ENCODE peak calls at places on chromosomes 12 and 14, in eight cellular contexts. Y is uterus; E is foreskin keratinocyte; C is body of pancreas; Z is H9; F is neuronal stem cell; D is effector memory CD4-positive, alpha-beta T cell; R is left ventricle myocardium inferior. X is an unnamed sample.
A peak's percentile ranks its signal among the peaks of the same experiment; 100 is the strongest.

GRCh38 chr14:93295541-93296220 is 37.2 kb downstream of the BTBD7 start:
- DNase-seq in Y (no peak), E (no peak), C (no peak), Z (no peak), F (no peak), D (no peak), R (no peak), X (no peak)

GRCh38 chr12:69330475-69331473 is 17.4 kb upstream of the LYZ start:
- DNase-seq in Y (no peak), E (no peak), C (peak; percentile 79), Z (peak; percentile 84), F (no peak), D (peak; percentile 29), R (no peak), X (no peak)

GRCh38 chr12:100193085-100193484 is 7.5 kb upstream of the ACTR6 start:
- DNase-seq in Y (no peak), E (no peak), C (no peak), Z (no peak), F (no peak), D (no peak), R (no peak), X (no peak)

GRCh38 chr12:66648336-66648735 is 30.5 kb downstream of the GRIP1 start:
- DNase-seq in Y (no peak), E (no peak), C (no peak), Z (no peak), F (no peak), D (no peak), R (no peak), X (no peak)

GRCh38 chr12:130711751-130712150 is 4.3 kb downstream of the RIMBP2 start:
- DNase-seq in Y (no peak), E (no peak), C (no peak), Z (no peak), F (no peak), D (no peak), R (no peak), X (no peak)

GRCh38 chr14:32374155-32374554 is 45.1 kb downstream of the AKAP6 start:
- DNase-seq in Y (no peak), E (peak; percentile 92), C (no peak), Z (no peak), F (no peak), D (no peak), R (no peak), X (no peak)

GRCh38 chr12:46101121-46101869 is 110.9 kb upstream of the SCAF11 start:
- DNase-seq in Y (no peak), E (no peak), C (no peak), Z (no peak), F (no peak), D (no peak), R (no peak), X (no peak)

GRCh38 chr12:123734268-123734667 is 22.1 kb downstream of the ATP6V0A2 start:
- DNase-seq in Y (no peak), E (no peak), C (no peak), Z (no peak), F (no peak), D (no peak), R (no peak), X (no peak)

GRCh38 chr14:69171569-69171968 is 18.6 kb upstream of the DCAF5 start:
- DNase-seq in Y (no peak), E (no peak), C (no peak), Z (no peak), F (no peak), D (no peak), R (no peak), X (no peak)

GRCh38 chr12:124391340-124392261 is 96.7 kb downstream of the RFLNA start:
- DNase-seq in Y (no peak), E (peak; percentile 47), C (no peak), Z (no peak), F (no peak), D (no peak), R (peak; percentile 69), X (peak; percentile 66)

GRCh38 chr12:124915249-124916236 is 1.1 kb upstream of the UBC start:
- DNase-seq in Y (no peak), E (no peak), C (peak; percentile 55), Z (peak; percentile 72), F (no peak), D (no peak), R (peak; percentile 63), X (peak; percentile 67)

GRCh38 chr12:115574831-115575230 is 702.7 kb downstream of the MED13L start:
- DNase-seq in Y (no peak), E (no peak), C (no peak), Z (no peak), F (no peak), D (no peak), R (no peak), X (no peak)

GRCh38 chr14:24310666-24311604 is at the start of gene LTB4R:
- DNase-seq in Y (peak; percentile 73), E (peak; percentile 30), C (peak; percentile 84), Z (no peak), F (no peak), D (peak; percentile 58), R (peak; percentile 79), X (no peak)

GRCh38 chr12:76268267-76268666 is 79.9 kb downstream of the BBS10 start:
- DNase-seq in Y (no peak), E (no peak), C (no peak), Z (no peak), F (no peak), D (no peak), R (no peak), X (no peak)

GRCh38 chr12:68106160-68106559 is 53.4 kb downstream of the IFNG start:
- DNase-seq in Y (no peak), E (peak; percentile 49), C (no peak), Z (no peak), F (no peak), D (no peak), R (no peak), X (no peak)

GRCh38 chr12:24838531-24838950 is 110.4 kb downstream of the BCAT1 start:
- DNase-seq in Y (peak; percentile 30), E (peak; percentile 39), C (no peak), Z (no peak), F (no peak), D (no peak), R (no peak), X (no peak)

GRCh38 chr14:51328089-51328941 is 88.3 kb downstream of the TMX1 start:
- DNase-seq in Y (peak; percentile 67), E (no peak), C (no peak), Z (no peak), F (no peak), D (no peak), R (no peak), X (peak; percentile 6)

GRCh38 chr14:102793531-102794328 is 16.5 kb downstream of the TRAF3 start:
- DNase-seq in Y (no peak), E (no peak), C (no peak), Z (no peak), F (no peak), D (no peak), R (no peak), X (no peak)

GRCh38 chr14:92041203-92041602 is 1.3 kb upstream of the TRIP11 start:
- DNase-seq in Y (no peak), E (no peak), C (peak; percentile 31), Z (no peak), F (no peak), D (no peak), R (no peak), X (no peak)

DNA sequence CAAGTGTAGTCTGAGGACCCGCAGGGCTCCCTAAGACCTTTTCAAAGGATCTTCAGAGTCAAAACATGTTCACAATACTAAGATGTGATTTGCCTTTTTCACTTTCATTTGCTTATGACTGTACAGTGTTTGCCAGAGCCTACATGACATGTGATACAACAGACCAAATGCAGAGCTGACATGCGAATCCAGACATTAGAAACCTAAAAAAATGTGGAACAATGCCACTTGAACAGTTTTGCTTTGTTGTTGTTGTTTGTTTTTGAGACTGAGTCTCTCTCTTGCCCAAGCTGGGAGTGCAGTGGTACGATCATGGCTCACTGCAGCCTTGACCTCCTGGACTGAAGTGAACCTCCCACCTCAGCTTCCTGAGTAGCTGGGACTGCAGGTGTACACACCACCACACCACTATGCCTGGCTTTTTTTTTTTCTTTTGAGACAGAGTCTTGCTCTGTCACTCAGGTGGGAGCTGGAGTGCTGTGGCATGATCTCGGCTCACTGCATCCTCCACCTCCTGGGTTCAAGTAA is 5.3 kb upstream of the RAB35 start:
- DNase-seq in Y (no peak), E (no peak), C (no peak), Z (no peak), F (no peak), D (no peak), R (no peak), X (no peak)
- H3K4me1 ChIP-seq in Y (no peaks in the 10 kb centered on the region), E (peaks cover 11% of the 10 kb centered on the region), C (peaks cover 18% of the 10 kb centered on the region), Z (peaks cover 1% of the 10 kb centered on the region), F (peaks cover 9% of the 10 kb centered on the region), D (peaks cover 39% of the 10 kb centered on the region), R (peaks cover 39% of the 10 kb centered on the region), X (peaks cover 28% of the 10 kb centered on the region)

DNA sequence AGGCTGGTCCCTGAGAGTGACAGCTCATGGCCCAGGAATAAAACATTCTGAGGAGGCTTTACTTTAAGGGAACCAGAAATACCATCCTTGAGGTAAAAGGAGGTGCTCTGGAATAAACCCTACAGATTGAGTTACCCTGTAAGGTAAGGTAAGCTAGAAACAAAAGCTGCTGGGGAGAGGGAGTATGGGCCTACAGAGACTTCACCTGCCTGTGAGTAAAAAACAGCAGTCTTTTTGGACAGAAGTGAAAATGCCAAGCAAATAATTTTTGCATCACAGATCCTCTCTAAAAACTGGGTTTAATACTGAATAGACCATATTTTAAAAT is 41.2 kb downstream of the CORO1C start:
- DNase-seq in Y (no peak), E (no peak), C (no peak), Z (no peak), F (no peak), D (no peak), R (no peak), X (no peak)
- H3K4me1 ChIP-seq in Y (peaks cover 36% of the 10 kb centered on the region), E (peaks cover 35% of the 10 kb centered on the region), C (peaks cover 39% of the 10 kb centered on the region), Z (peaks cover 9% of the 10 kb centered on the region), F (peaks cover 47% of the 10 kb centered on the region), D (peaks cover 32% of the 10 kb centered on the region), R (peaks cover 89% of the 10 kb centered on the region), X (peaks cover 40% of the 10 kb centered on the region)

DNA sequence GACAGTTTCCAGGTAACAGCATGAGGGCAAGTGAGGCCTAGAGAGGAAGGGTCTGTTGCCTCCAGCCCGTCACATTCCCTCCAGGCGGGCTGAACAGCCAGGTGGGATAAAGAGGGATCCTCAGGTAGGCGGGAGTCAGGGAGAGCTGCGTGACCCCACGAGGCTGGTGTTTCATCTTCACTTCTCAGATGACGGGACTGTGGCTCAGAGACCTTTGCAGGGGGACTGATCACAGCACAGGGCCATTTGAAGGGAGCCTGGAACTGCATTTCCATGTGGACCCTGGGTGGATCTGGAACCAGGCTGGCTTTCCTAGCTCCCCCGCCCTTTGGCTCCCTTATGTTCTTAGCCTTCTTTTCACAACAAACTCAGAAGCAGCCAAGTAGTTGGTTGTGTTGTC is 37.4 kb downstream of the SH2B3 start:
- DNase-seq in Y (no peak), E (no peak), C (no peak), Z (peak; percentile 34), F (no peak), D (no peak), R (no peak), X (no peak)
- H3K4me1 ChIP-seq in Y (peaks cover 10% of the 10 kb centered on the region), E (peaks cover 6% of the 10 kb centered on the region), C (peaks cover 61% of the 10 kb centered on the region), Z (no peaks in the 10 kb centered on the region), F (peaks cover 5% of the 10 kb centered on the region), D (peaks cover 73% of the 10 kb centered on the region), R (peaks cover 100% of the 10 kb centered on the region), X (peaks cover 7% of the 10 kb centered on the region)

DNA sequence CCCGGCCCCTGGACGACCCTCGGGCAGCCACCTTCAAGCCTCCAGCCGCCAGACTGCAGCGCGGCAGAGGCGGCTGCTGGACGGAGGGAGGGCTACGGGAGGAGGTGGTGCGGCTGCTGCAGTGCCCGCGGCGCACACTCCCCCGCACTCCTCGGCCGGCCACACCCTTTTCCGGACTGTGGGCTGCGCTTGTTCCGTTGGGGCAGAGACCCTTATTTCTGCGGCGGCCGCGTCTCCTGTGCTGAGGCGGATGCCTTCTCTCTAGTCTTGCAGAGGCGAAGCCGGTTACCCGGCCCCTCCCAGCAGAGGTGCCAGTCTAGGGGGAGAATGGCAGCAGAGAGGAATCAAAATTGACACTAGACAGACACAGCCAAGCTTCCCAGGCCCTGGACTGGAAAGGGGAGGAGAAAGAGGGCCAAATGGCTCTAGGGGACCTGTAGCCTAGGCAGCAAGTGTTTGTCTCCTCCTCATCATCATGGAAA is 1.2 kb downstream of the ESYT1 start:
- DNase-seq in Y (peak; percentile 76), E (no peak), C (peak; percentile 53), Z (peak; percentile 81), F (no peak), D (peak; percentile 62), R (peak; percentile 65), X (peak; percentile 31)
- H3K4me1 ChIP-seq in Y (peaks cover 10% of the 10 kb centered on the region), E (peaks cover 5% of the 10 kb centered on the region), C (peaks cover 41% of the 10 kb centered on the region), Z (no peaks in the 10 kb centered on the region), F (peaks cover 13% of the 10 kb centered on the region), D (peaks cover 34% of the 10 kb centered on the region), R (peaks cover 54% of the 10 kb centered on the region), X (peaks cover 31% of the 10 kb centered on the region)